ENCODE peak calls at places on chromosome 10, in eight cellular contexts. N is BE2C; P is WTC11; E is retina; M is amniotic epithelial cell; Y is myocyte; Q is thoracic aorta; T is CD8-positive, alpha-beta T cell. F is an unnamed sample.

GRCh38 chr10:111598433-111599059 is 521.7 kb downstream of the ADRA2A start:
- DNase-seq in N (peak), P (peak), E (peak), M (peak), Y (peak), Q (no peak), T (peak), F (peak)

GRCh38 chr10:72785422-72785818 is 93.5 kb downstream of the MCU start:
- DNase-seq in N (no peak), P (no peak), E (no peak), M (no peak), Y (no peak), Q (no peak), T (no peak), F (no peak)

GRCh38 chr10:11538834-11539190 is 72.6 kb downstream of the USP6NL start:
- DNase-seq in N (no peak), P (no peak), E (peak), M (no peak), Y (no peak), Q (no peak), T (no peak), F (no peak)

GRCh38 chr10:15324113-15324512 is 47.0 kb downstream of the FAM171A1 start:
- DNase-seq in N (no peak), P (no peak), E (no peak), M (no peak), Y (no peak), Q (no peak), T (no peak), F (no peak)

GRCh38 chr10:97129666-97130065 is 56.1 kb downstream of the SLIT1 start:
- DNase-seq in N (no peak), P (no peak), E (no peak), M (no peak), Y (peak), Q (no peak), T (no peak), F (no peak)

GRCh38 chr10:113895018-113895417 is 40.6 kb downstream of the NHLRC2 start:
- DNase-seq in N (no peak), P (no peak), E (no peak), M (peak), Y (peak), Q (no peak), T (no peak), F (no peak)

GRCh38 chr10:25682203-25682950 is 251.7 kb upstream of the MYO3A start:
- DNase-seq in N (peak), P (peak), E (peak), M (peak), Y (peak), Q (no peak), T (no peak), F (peak)

GRCh38 chr10:98344589-98345038 is 70.4 kb downstream of the PYROXD2 start:
- DNase-seq in N (no peak), P (no peak), E (no peak), M (peak), Y (peak), Q (peak), T (no peak), F (peak)

GRCh38 chr10:67812007-67812406 is 26.0 kb downstream of the DNAJC12 start:
- DNase-seq in N (no peak), P (no peak), E (no peak), M (no peak), Y (no peak), Q (no peak), T (no peak), F (no peak)

GRCh38 chr10:26779176-26779860 is 81.4 kb downstream of the ABI1 start:
- DNase-seq in N (no peak), P (no peak), E (no peak), M (peak), Y (no peak), Q (no peak), T (no peak), F (no peak)

GRCh38 chr10:117391436-117392205 is 16.4 kb upstream of the PDZD8 start:
- DNase-seq in N (no peak), P (no peak), E (no peak), M (peak), Y (peak), Q (no peak), T (no peak), F (peak)

GRCh38 chr10:104657458-104657857 is 16.4 kb downstream of the SORCS3 start:
- DNase-seq in N (no peak), P (no peak), E (no peak), M (no peak), Y (no peak), Q (no peak), T (no peak), F (no peak)

GRCh38 chr10:95480102-95480900 is 80.9 kb downstream of the SORBS1 start:
- DNase-seq in N (no peak), P (no peak), E (no peak), M (no peak), Y (peak), Q (no peak), T (no peak), F (peak)

GRCh38 chr10:4034907-4035581 is 250.0 kb upstream of the KLF6 start:
- DNase-seq in N (no peak), P (no peak), E (no peak), M (peak), Y (peak), Q (no peak), T (no peak), F (no peak)

GRCh38 chr10:30865141-30865926 is 166.3 kb downstream of the ZNF438 start:
- DNase-seq in N (no peak), P (no peak), E (no peak), M (peak), Y (no peak), Q (no peak), T (no peak), F (no peak)

GRCh38 chr10:59337254-59337653 is 25.1 kb downstream of the FAM13C start:
- DNase-seq in N (peak), P (no peak), E (no peak), M (peak), Y (peak), Q (peak), T (no peak), F (peak)

GRCh38 chr10:43295436-43295835 is 28.6 kb upstream of the RASGEF1A start:
- DNase-seq in N (no peak), P (no peak), E (no peak), M (no peak), Y (no peak), Q (no peak), T (no peak), F (no peak)

GRCh38 chr10:75395171-75395954 is 6.2 kb downstream of the ZNF503 start:
- DNase-seq in N (no peak), P (peak), E (peak), M (no peak), Y (no peak), Q (no peak), T (no peak), F (no peak)

GRCh38 chr10:794382-794956 is 105.0 kb upstream of the DIP2C start:
- DNase-seq in N (peak), P (no peak), E (no peak), M (no peak), Y (peak), Q (no peak), T (no peak), F (no peak)

GRCh38 chr10:119272736-119273135 is 65.4 kb downstream of the GRK5 start:
- DNase-seq in N (no peak), P (no peak), E (no peak), M (no peak), Y (no peak), Q (no peak), T (no peak), F (no peak)

F was measured in SJCRH30.